ENCODE peak calls at places on chromosomes 16 and 17, in eight cellular contexts. Q, N, M, E, D, G, S and I are unnamed samples.

GRCh38 chr17:50647187-50647586 is 12.5 kb downstream of the ABCC3 start:
- DNase-seq in Q (no peak), N (no peak), M (no peak), E (no peak), D (no peak), G (no peak), S (no peak), I (peak; percentile 58)

GRCh38 chr16:84109598-84110325 is 7.0 kb downstream of the MBTPS1 start:
- DNase-seq in Q (peak; percentile 51), N (no peak), M (peak; percentile 28), E (no peak), D (no peak), G (peak; percentile 46), S (no peak), I (no peak)

GRCh38 chr16:83792391-83792790 is 15.4 kb upstream of the HSBP1 start:
- DNase-seq in Q (no peak), N (no peak), M (no peak), E (no peak), D (no peak), G (no peak), S (no peak), I (no peak)

GRCh38 chr16:14455577-14455976 is 174.5 kb downstream of the PARN start:
- DNase-seq in Q (peak; percentile 57), N (peak; percentile 13), M (no peak), E (no peak), D (no peak), G (no peak), S (peak; percentile 42), I (no peak)

GRCh38 chr16:87145181-87146176 is 171.7 kb downstream of the C16orf95 start:
- DNase-seq in Q (peak; percentile 83), N (peak; percentile 70), M (peak; percentile 16), E (no peak), D (no peak), G (no peak), S (peak; percentile 25), I (no peak)

GRCh38 chr16:74742051-74742481 is 32.6 kb downstream of the FA2H start:
- DNase-seq in Q (peak; percentile 48), N (no peak), M (no peak), E (no peak), D (no peak), G (no peak), S (peak; percentile 45), I (no peak)

GRCh38 chr16:49274936-49275730 is 6.5 kb downstream of the CBLN1 start:
- DNase-seq in Q (no peak), N (no peak), M (no peak), E (no peak), D (peak; percentile 45), G (no peak), S (no peak), I (no peak)

GRCh38 chr16:66878067-66878466 is 2.2 kb upstream of the PDP2 start:
- DNase-seq in Q (peak; percentile 20), N (no peak), M (no peak), E (no peak), D (no peak), G (no peak), S (no peak), I (no peak)

GRCh38 chr17:80367510-80367909 is 47.5 kb upstream of the ENDOV start:
- DNase-seq in Q (no peak), N (no peak), M (no peak), E (no peak), D (no peak), G (no peak), S (no peak), I (no peak)

GRCh38 chr17:35242158-35242804 is 591 bp upstream of the SLFN5 start:
- DNase-seq in Q (peak; percentile 33), N (peak; percentile 22), M (peak; percentile 93), E (peak; percentile 42), D (peak; percentile 83), G (peak; percentile 18), S (no peak), I (peak; percentile 28)

GRCh38 chr17:33811984-33812383 is 443.1 kb upstream of the CCL2 start:
- DNase-seq in Q (no peak), N (no peak), M (no peak), E (no peak), D (no peak), G (no peak), S (no peak), I (no peak)

GRCh38 chr17:42177684-42178083 is 3.3 kb downstream of the KCNH4 start:
- DNase-seq in Q (no peak), N (no peak), M (no peak), E (no peak), D (no peak), G (no peak), S (no peak), I (no peak)

GRCh38 chr16:22318690-22319358 is 21.6 kb downstream of the POLR3E start:
- DNase-seq in Q (peak; percentile 39), N (peak; percentile 52), M (peak; percentile 28), E (peak; percentile 19), D (peak; percentile 81), G (no peak), S (peak; percentile 34), I (no peak)